ENCODE peak calls at places on chromosomes 12 and 14, in seven cellular contexts. One of them, this sample, is unnamed.
A peak's percentile ranks its signal among the peaks of the same experiment; 100 is the strongest.

GRCh38 chr12:14696265-14696741 is at the start of gene GUCY2C:
- DNase-seq in IMR-90: no peak
- DNase-seq in trophoblast cell: no peak
- DNase-seq in H1: no peak
- DNase-seq in H9: no peak
- DNase-seq in neuronal stem cell: no peak
- DNase-seq in mesenchymal stem cell: no peak
- DNase-seq in this sample: no peak

GRCh38 chr12:126554599-126554998 is 1489.4 kb downstream of the AACS start:
- DNase-seq in IMR-90: no peak
- DNase-seq in neuronal stem cell: no peak
- DNase-seq in H9: peak; percentile 57
- DNase-seq in H1: no peak
- DNase-seq in trophoblast cell: no peak
- DNase-seq in mesenchymal stem cell: no peak
- DNase-seq in this sample: peak; percentile 26

GRCh38 chr12:131000000-131000486 is 46.3 kb downstream of the ADGRD1 start:
- DNase-seq in mesenchymal stem cell: no peak
- DNase-seq in trophoblast cell: no peak
- DNase-seq in H9: no peak
- DNase-seq in H1: no peak
- DNase-seq in IMR-90: no peak
- DNase-seq in neuronal stem cell: no peak
- DNase-seq in this sample: no peak

GRCh38 chr14:100271247-100271939 is 32.4 kb downstream of the YY1 start:
- DNase-seq in H1: no peak
- DNase-seq in IMR-90: no peak
- DNase-seq in mesenchymal stem cell: peak; percentile 21
- DNase-seq in trophoblast cell: peak; percentile 62
- DNase-seq in H9: no peak
- DNase-seq in neuronal stem cell: no peak
- DNase-seq in this sample: peak; percentile 40

GRCh38 chr12:101051901-101052550 is 158.0 kb downstream of the SLC5A8 start:
- DNase-seq in H9: no peak
- DNase-seq in H1: no peak
- DNase-seq in mesenchymal stem cell: peak; percentile 87
- DNase-seq in IMR-90: peak; percentile 81
- DNase-seq in trophoblast cell: peak; percentile 80
- DNase-seq in neuronal stem cell: no peak
- DNase-seq in this sample: no peak

GRCh38 chr14:35287481-35288013 is 4.6 kb upstream of the PSMA6 start:
- DNase-seq in neuronal stem cell: no peak
- DNase-seq in H9: no peak
- DNase-seq in IMR-90: no peak
- DNase-seq in trophoblast cell: no peak
- DNase-seq in H1: no peak
- DNase-seq in mesenchymal stem cell: no peak
- DNase-seq in this sample: no peak

GRCh38 chr14:74627071-74627470 is 15.0 kb upstream of the LTBP2 start:
- DNase-seq in H1: no peak
- DNase-seq in trophoblast cell: no peak
- DNase-seq in neuronal stem cell: no peak
- DNase-seq in mesenchymal stem cell: no peak
- DNase-seq in IMR-90: no peak
- DNase-seq in H9: no peak
- DNase-seq in this sample: no peak

GRCh38 chr12:113740699-113741098 is 225.4 kb downstream of the RBM19 start:
- DNase-seq in trophoblast cell: no peak
- DNase-seq in neuronal stem cell: no peak
- DNase-seq in IMR-90: no peak
- DNase-seq in H9: no peak
- DNase-seq in mesenchymal stem cell: no peak
- DNase-seq in H1: no peak
- DNase-seq in this sample: no peak

GRCh38 chr12:111753144-111753881 is 13.4 kb upstream of the ALDH2 start:
- DNase-seq in trophoblast cell: peak; percentile 72
- DNase-seq in H9: peak; percentile 80
- DNase-seq in H1: peak; percentile 80
- DNase-seq in neuronal stem cell: no peak
- DNase-seq in mesenchymal stem cell: peak; percentile 67
- DNase-seq in IMR-90: peak; percentile 61
- DNase-seq in this sample: peak; percentile 71

GRCh38 chr14:64232095-64232830 is 61.9 kb downstream of the ESR2 start:
- DNase-seq in IMR-90: peak; percentile 96
- DNase-seq in trophoblast cell: no peak
- DNase-seq in H1: no peak
- DNase-seq in H9: no peak
- DNase-seq in mesenchymal stem cell: peak; percentile 97
- DNase-seq in neuronal stem cell: no peak
- DNase-seq in this sample: no peak

GRCh38 chr12:49346659-49347306 is at the start of gene DNAJC22:
- DNase-seq in H1: peak; percentile 77
- DNase-seq in mesenchymal stem cell: no peak
- DNase-seq in trophoblast cell: peak; percentile 56
- DNase-seq in neuronal stem cell: no peak
- DNase-seq in IMR-90: no peak
- DNase-seq in H9: peak; percentile 67
- DNase-seq in this sample: peak; percentile 61

GRCh38 chr12:21324551-21324950 is 10.2 kb downstream of the SLCO1A2 start:
- DNase-seq in neuronal stem cell: peak; percentile 6
- DNase-seq in mesenchymal stem cell: no peak
- DNase-seq in trophoblast cell: no peak
- DNase-seq in H1: no peak
- DNase-seq in IMR-90: no peak
- DNase-seq in H9: peak; percentile 39
- DNase-seq in this sample: peak; percentile 50

GRCh38 chr12:19778822-19779221 is 339.5 kb downstream of the AEBP2 start:
- DNase-seq in neuronal stem cell: no peak
- DNase-seq in trophoblast cell: no peak
- DNase-seq in H1: no peak
- DNase-seq in H9: no peak
- DNase-seq in IMR-90: no peak
- DNase-seq in mesenchymal stem cell: no peak
- DNase-seq in this sample: no peak

GRCh38 chr12:40281791-40282364 is 57.1 kb downstream of the LRRK2 start:
- DNase-seq in neuronal stem cell: no peak
- DNase-seq in H1: no peak
- DNase-seq in trophoblast cell: no peak
- DNase-seq in IMR-90: no peak
- DNase-seq in mesenchymal stem cell: no peak
- DNase-seq in H9: no peak
- DNase-seq in this sample: no peak

GRCh38 chr12:50032516-50033316 is 7.4 kb upstream of the RACGAP1 start:
- DNase-seq in IMR-90: no peak
- DNase-seq in H9: peak; percentile 70
- DNase-seq in mesenchymal stem cell: no peak
- DNase-seq in trophoblast cell: no peak
- DNase-seq in H1: peak; percentile 71
- DNase-seq in neuronal stem cell: no peak
- DNase-seq in this sample: peak; percentile 72

GRCh38 chr14:104367811-104368750 is 211.5 kb upstream of the C14orf180 start:
- DNase-seq in H1: no peak
- DNase-seq in mesenchymal stem cell: no peak
- DNase-seq in neuronal stem cell: no peak
- DNase-seq in trophoblast cell: no peak
- DNase-seq in IMR-90: no peak
- DNase-seq in H9: no peak
- DNase-seq in this sample: no peak

GRCh38 chr14:73457050-73457934 is 1.1 kb downstream of the NUMB start:
- DNase-seq in IMR-90: peak; percentile 33
- DNase-seq in trophoblast cell: peak; percentile 58
- DNase-seq in H1: peak; percentile 67
- DNase-seq in H9: peak; percentile 48
- DNase-seq in neuronal stem cell: peak; percentile 40
- DNase-seq in mesenchymal stem cell: peak; percentile 71
- DNase-seq in this sample: peak; percentile 71

GRCh38 chr12:26135010-26135420 is 10.2 kb upstream of the BHLHE41 start:
- DNase-seq in trophoblast cell: no peak
- DNase-seq in mesenchymal stem cell: no peak
- DNase-seq in H9: no peak
- DNase-seq in neuronal stem cell: no peak
- DNase-seq in IMR-90: no peak
- DNase-seq in H1: no peak
- DNase-seq in this sample: no peak

GRCh38 chr12:20460956-20461355 is 92.6 kb downstream of the PDE3A start:
- DNase-seq in trophoblast cell: no peak
- DNase-seq in H1: no peak
- DNase-seq in IMR-90: no peak
- DNase-seq in neuronal stem cell: no peak
- DNase-seq in H9: no peak
- DNase-seq in mesenchymal stem cell: no peak
- DNase-seq in this sample: peak; percentile 67

GRCh38 chr12:117060236-117060926 is 38.8 kb downstream of the TESC start:
- DNase-seq in IMR-90: no peak
- DNase-seq in neuronal stem cell: no peak
- DNase-seq in H1: no peak
- DNase-seq in mesenchymal stem cell: no peak
- DNase-seq in H9: peak; percentile 57
- DNase-seq in trophoblast cell: no peak
- DNase-seq in this sample: peak; percentile 44

GRCh38 chr14:35122696-35123387 is 490 bp downstream of the PRORP start:
- DNase-seq in IMR-90: peak; percentile 59
- DNase-seq in mesenchymal stem cell: peak; percentile 27
- DNase-seq in H9: no peak
- DNase-seq in trophoblast cell: peak; percentile 84
- DNase-seq in H1: no peak
- DNase-seq in neuronal stem cell: no peak
- DNase-seq in this sample: peak; percentile 74

GRCh38 chr12:109621271-109621671 is 47.7 kb downstream of the MVK start:
- DNase-seq in H1: no peak
- DNase-seq in neuronal stem cell: no peak
- DNase-seq in IMR-90: no peak
- DNase-seq in mesenchymal stem cell: no peak
- DNase-seq in trophoblast cell: no peak
- DNase-seq in H9: no peak
- DNase-seq in this sample: no peak

GRCh38 chr12:95169368-95169767 is 47.9 kb downstream of the FGD6 start:
- DNase-seq in mesenchymal stem cell: peak; percentile 85
- DNase-seq in H9: no peak
- DNase-seq in trophoblast cell: peak; percentile 36
- DNase-seq in IMR-90: peak; percentile 92
- DNase-seq in neuronal stem cell: no peak
- DNase-seq in H1: no peak
- DNase-seq in this sample: peak; percentile 54

GRCh38 chr12:67645571-67645970 is 3.0 kb upstream of the DYRK2 start:
- DNase-seq in H9: no peak
- DNase-seq in H1: no peak
- DNase-seq in neuronal stem cell: no peak
- DNase-seq in mesenchymal stem cell: peak; percentile 79
- DNase-seq in IMR-90: peak; percentile 56
- DNase-seq in trophoblast cell: peak; percentile 57
- DNase-seq in this sample: no peak

GRCh38 chr14:99460793-99461192 is 19.9 kb downstream of the SETD3 start:
- DNase-seq in H1: peak; percentile 45
- DNase-seq in IMR-90: no peak
- DNase-seq in H9: peak; percentile 60
- DNase-seq in neuronal stem cell: no peak
- DNase-seq in mesenchymal stem cell: no peak
- DNase-seq in trophoblast cell: peak; percentile 98
- DNase-seq in this sample: peak; percentile 91

GRCh38 chr14:56340921-56341320 is 222.7 kb downstream of the PELI2 start:
- DNase-seq in H1: no peak
- DNase-seq in neuronal stem cell: no peak
- DNase-seq in IMR-90: no peak
- DNase-seq in mesenchymal stem cell: no peak
- DNase-seq in trophoblast cell: no peak
- DNase-seq in H9: no peak
- DNase-seq in this sample: no peak
- H3K4me1 ChIP-seq in H1: no peaks in the 10 kb centered on the region
- H3K4me1 ChIP-seq in neuronal stem cell: peaks cover 4% of the 10 kb centered on the region
- H3K4me1 ChIP-seq in IMR-90: peaks cover 32% of the 10 kb centered on the region
- H3K4me1 ChIP-seq in mesenchymal stem cell: peaks cover 6% of the 10 kb centered on the region
- H3K4me1 ChIP-seq in trophoblast cell: no peaks in the 10 kb centered on the region
- H3K4me1 ChIP-seq in H9: no peaks in the 10 kb centered on the region
- H3K4me1 ChIP-seq in this sample: no peaks in the 10 kb centered on the region

DNA sequence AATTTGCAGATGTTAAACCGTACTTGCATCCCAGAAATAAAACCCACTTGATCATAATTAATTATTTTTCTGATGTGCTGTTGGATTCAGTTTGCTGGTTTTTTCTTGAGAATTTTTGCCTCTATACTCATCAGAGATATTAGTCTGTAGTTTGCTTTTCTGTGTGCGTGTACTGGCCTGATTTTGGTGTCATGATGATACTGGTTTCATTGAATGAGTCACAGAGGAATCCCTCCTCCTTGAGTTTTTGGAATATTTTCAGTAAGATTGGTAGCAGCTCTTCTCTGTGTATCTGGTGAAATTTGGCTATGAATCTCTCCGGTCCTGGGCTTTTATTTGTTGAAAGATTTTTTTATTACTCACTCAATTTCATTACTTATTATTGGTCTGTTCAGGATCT is 100.4 kb upstream of the PMCH start:
- DNase-seq in neuronal stem cell: no peak
- DNase-seq in H1: no peak
- DNase-seq in IMR-90: peak; percentile 69
- DNase-seq in mesenchymal stem cell: no peak
- DNase-seq in H9: no peak
- DNase-seq in trophoblast cell: peak; percentile 26
- DNase-seq in this sample: no peak
- H3K4ac ChIP-seq in neuronal stem cell: no peak overlapping the region
- H3K4ac ChIP-seq in H1: no peak overlapping the region
- H3K4ac ChIP-seq in IMR-90: no peak overlapping the region
- H3K4ac ChIP-seq in mesenchymal stem cell: no peak overlapping the region
- H3K4ac ChIP-seq in H9: no peak overlapping the region
- H3K4ac ChIP-seq in trophoblast cell: no peak overlapping the region
- H3K4ac ChIP-seq in this sample: no peak overlapping the region

GRCh38 chr14:37973031-37973908 is 234.4 kb upstream of the SSTR1 start:
- DNase-seq in IMR-90: no peak
- DNase-seq in mesenchymal stem cell: no peak
- DNase-seq in trophoblast cell: no peak
- DNase-seq in neuronal stem cell: no peak
- DNase-seq in H9: no peak
- DNase-seq in H1: no peak
- DNase-seq in this sample: no peak
- H3K79me1 ChIP-seq in IMR-90: no peaks in the 10 kb centered on the region
- H3K79me1 ChIP-seq in mesenchymal stem cell: no peaks in the 10 kb centered on the region
- H3K79me1 ChIP-seq in trophoblast cell: no peaks in the 10 kb centered on the region
- H3K79me1 ChIP-seq in neuronal stem cell: no peaks in the 10 kb centered on the region
- H3K79me1 ChIP-seq in H9: no peaks in the 10 kb centered on the region
- H3K79me1 ChIP-seq in H1: no peaks in the 10 kb centered on the region
- H3K79me1 ChIP-seq in this sample: no peaks in the 10 kb centered on the region

GRCh38 chr12:56723889-56724659 is 1.0 kb downstream of the NACA start:
- DNase-seq in trophoblast cell: peak; percentile 67
- DNase-seq in mesenchymal stem cell: peak; percentile 86
- DNase-seq in neuronal stem cell: no peak
- DNase-seq in H9: no peak
- DNase-seq in IMR-90: peak; percentile 86
- DNase-seq in H1: no peak
- DNase-seq in this sample: peak; percentile 49

GRCh38 chr12:56724660-56724988 is 475 bp downstream of the NACA start:
- DNase-seq in IMR-90: no peak
- DNase-seq in H1: no peak
- DNase-seq in trophoblast cell: no peak
- DNase-seq in mesenchymal stem cell: peak; percentile 24
- DNase-seq in H9: no peak
- DNase-seq in neuronal stem cell: peak; percentile 12
- DNase-seq in this sample: no peak

GRCh38 chr12:56723352-56723751 is 1.7 kb downstream of the NACA start:
- DNase-seq in H1: no peak
- DNase-seq in neuronal stem cell: no peak
- DNase-seq in IMR-90: no peak
- DNase-seq in mesenchymal stem cell: no peak
- DNase-seq in trophoblast cell: no peak
- DNase-seq in H9: no peak
- DNase-seq in this sample: no peak

GRCh38 chr12:56721721-56722120 is 3.4 kb downstream of the NACA start:
- DNase-seq in H1: no peak
- DNase-seq in neuronal stem cell: no peak
- DNase-seq in trophoblast cell: no peak
- DNase-seq in mesenchymal stem cell: no peak
- DNase-seq in IMR-90: no peak
- DNase-seq in H9: no peak
- DNase-seq in this sample: no peak

GRCh38 chr12:56722832-56723231 is 2.3 kb downstream of the NACA start:
- DNase-seq in mesenchymal stem cell: no peak
- DNase-seq in trophoblast cell: peak; percentile 52
- DNase-seq in H9: no peak
- DNase-seq in IMR-90: no peak
- DNase-seq in neuronal stem cell: no peak
- DNase-seq in H1: no peak
- DNase-seq in this sample: no peak
- H3K4me1 ChIP-seq in mesenchymal stem cell: peaks cover 15% of the 10 kb centered on the region
- H3K4me1 ChIP-seq in trophoblast cell: peaks cover 14% of the 10 kb centered on the region
- H3K4me1 ChIP-seq in H9: peaks cover 10% of the 10 kb centered on the region
- H3K4me1 ChIP-seq in IMR-90: peaks cover 5% of the 10 kb centered on the region
- H3K4me1 ChIP-seq in neuronal stem cell: peaks cover 20% of the 10 kb centered on the region
- H3K4me1 ChIP-seq in H1: peaks cover 13% of the 10 kb centered on the region
- H3K4me1 ChIP-seq in this sample: peaks cover 20% of the 10 kb centered on the region